ENCODE peak calls at places on chromosomes 6 and 20, in four cellular contexts. T is ovary, X is adrenal gland, O is testis. A is an unnamed sample. For H3K27me3, the result is how much of the 10 kb centered on the place peaks cover.

GRCh38 chr20:46359233-46359751 is 47.1 kb downstream of the ELMO2 start:
- DNase-seq in T (no peak), X (peak), O (no peak), A (no peak)

GRCh38 chr6:123589317-123589716 is 47.4 kb downstream of the TRDN start:
- DNase-seq in T (no peak), X (no peak), O (no peak), A (no peak)

GRCh38 chr6:45654673-45655072 is 276.9 kb upstream of the SUPT3H start:
- DNase-seq in T (no peak), X (no peak), O (no peak), A (no peak)

GRCh38 chr20:37727247-37727956 is 33.6 kb downstream of the CTNNBL1 start:
- DNase-seq in T (no peak), X (no peak), O (no peak), A (no peak)

GRCh38 chr6:34095136-34095505 is 50.8 kb downstream of the GRM4 start:
- DNase-seq in T (no peak), X (no peak), O (no peak), A (no peak)

GRCh38 chr6:423062-423798 is 31.7 kb downstream of the IRF4 start:
- DNase-seq in T (no peak), X (no peak), O (no peak), A (no peak)

GRCh38 chr6:104591573-104592334 is 268.0 kb downstream of the HACE1 start:
- DNase-seq in T (no peak), X (no peak), O (no peak), A (no peak)

GRCh38 chr6:142868917-142869316 is 76.1 kb downstream of the HIVEP2 start:
- DNase-seq in T (no peak), X (no peak), O (no peak), A (no peak)

GRCh38 chr20:22963581-22963980 is 71.5 kb upstream of the SSTR4 start:
- DNase-seq in T (no peak), X (no peak), O (no peak), A (no peak)
- H3K27me3 ChIP-seq in T (under half), X (under half), O (under half), A (under half)

GRCh38 chr20:956330-956951 is 40.3 kb upstream of the ANGPT4 start:
- DNase-seq in T (peak), X (peak), O (peak), A (peak)
- TF ChIP-seq CTCF in T (peak), X (peak), O (peak), A (peak)

GRCh38 chr20:63024573-63025392 is 18.0 kb upstream of the BHLHE23 start:
- DNase-seq in T (no peak), X (no peak), O (no peak), A (no peak)

GRCh38 chr20:63023836-63024571 is 17.2 kb upstream of the BHLHE23 start:
- DNase-seq in T (no peak), X (no peak), O (no peak), A (peak)

GRCh38 chr20:63026582-63027424 is 20.0 kb upstream of the BHLHE23 start:
- DNase-seq in T (no peak), X (no peak), O (no peak), A (peak)

GRCh38 chr20:63027425-63028389 is 20.9 kb upstream of the BHLHE23 start:
- DNase-seq in T (no peak), X (no peak), O (no peak), A (peak)

DNA sequence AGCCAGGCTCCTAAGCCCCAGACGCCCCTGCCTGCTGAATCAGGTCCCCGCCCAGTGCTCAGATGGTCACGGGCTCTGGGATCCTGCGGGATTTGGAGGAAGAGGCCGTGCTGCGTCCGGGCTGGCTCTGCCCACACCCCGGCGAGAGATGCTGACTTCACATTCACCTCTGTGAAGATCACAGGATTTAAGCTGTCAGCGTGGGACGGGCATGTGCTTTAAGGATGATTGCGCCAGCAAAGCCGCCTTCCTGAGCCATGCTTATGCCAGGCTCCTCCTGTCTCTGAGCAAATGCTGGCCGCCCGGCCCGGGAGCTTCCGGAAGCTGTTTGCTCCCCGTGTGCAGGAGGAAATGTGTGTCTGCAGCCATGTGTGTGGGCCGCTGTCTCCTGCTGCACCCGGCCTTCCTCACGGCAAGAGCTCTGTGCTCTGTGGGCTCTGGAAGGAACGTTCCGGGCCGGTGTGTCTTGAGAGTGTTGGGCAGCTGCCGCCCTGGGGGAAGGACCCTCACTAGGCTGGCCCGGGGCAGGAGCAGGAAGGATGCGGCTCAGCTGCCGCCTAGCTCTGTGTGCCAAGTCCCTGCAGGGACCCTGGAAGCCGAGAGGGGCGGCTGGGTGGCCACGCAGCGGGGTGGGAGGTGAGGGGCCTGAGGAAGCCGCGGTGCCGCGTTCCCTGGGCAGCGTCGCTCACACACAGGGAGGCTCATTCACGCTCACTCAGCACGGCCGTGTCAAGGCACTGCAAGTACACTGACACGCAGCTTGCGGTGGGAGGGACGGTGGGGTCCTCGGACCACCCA is 19.0 kb upstream of the BHLHE23 start:
- DNase-seq in T (no peak), X (no peak), O (peak), A (peak)
- H3K27me3 ChIP-seq in T (under half), X (half or more), O (under half), A (half or more)

DNA sequence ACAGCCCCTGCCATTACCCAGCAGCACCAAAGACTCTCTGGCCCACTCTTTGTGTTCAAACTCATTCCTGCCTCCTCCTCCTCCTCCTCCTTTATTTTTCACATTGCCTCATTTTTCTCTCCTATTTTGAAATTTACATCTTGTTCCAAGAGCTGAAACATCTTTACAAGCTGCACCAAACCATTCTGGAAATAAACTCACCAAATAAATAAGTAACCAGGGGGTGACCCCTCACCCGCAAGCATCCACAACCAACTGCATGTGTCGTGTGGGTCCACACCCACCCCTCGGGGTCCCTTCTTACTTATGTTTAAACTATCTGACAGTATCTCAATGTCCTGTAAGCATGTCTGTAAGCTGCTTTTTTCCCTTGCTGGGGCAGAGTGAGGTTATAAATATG is 1.4 kb downstream of the KCNB1 start:
- DNase-seq in T (no peak), X (no peak), O (no peak), A (no peak)
- TF ChIP-seq CTCF in T (no peak), X (no peak), O (no peak), A (no peak)